ENCODE peak calls at places on chromosomes 4 and X, in five cellular contexts. O is nephron progenitor cell, A is activated B cell treated with CpG ODN at 0.5 μM for 24 hours, S is neural progenitor cell, H is A549. U is an unnamed sample.

GRCh38 chr4:114464873-114465272 is 133.7 kb upstream of the UGT8 start:
- DNase-seq in O (no peak), A (no peak), S (no peak), H (no peak), U (no peak)

GRCh38 chr4:81606796-81607550 is 135.3 kb upstream of the RASGEF1B start:
- DNase-seq in O (peak; percentile 20), A (no peak), S (no peak), H (no peak), U (no peak)

GRCh38 chrX:118022803-118023202 is 93.8 kb downstream of the KLHL13 start:
- DNase-seq in O (no peak), A (no peak), S (no peak), H (no peak), U (no peak)

GRCh38 chr4:55216871-55217635 is 91.7 kb upstream of the KDR start:
- DNase-seq in O (no peak), A (no peak), S (peak; percentile 19), H (no peak), U (no peak)

GRCh38 chr4:109848501-109848900 is 594 bp downstream of the LRIT3 start:
- DNase-seq in O (no peak), A (no peak), S (peak; percentile 23), H (no peak), U (no peak)

GRCh38 chr4:68953056-68953455 is 1.5 kb upstream of the UGT2A3 start:
- DNase-seq in O (no peak), A (no peak), S (no peak), H (no peak), U (no peak)

GRCh38 chrX:13383907-13384306 is 64.1 kb upstream of the ATXN3L start:
- DNase-seq in O (no peak), A (no peak), S (no peak), H (no peak), U (no peak)

GRCh38 chr4:155234206-155234605 is 25.8 kb downstream of the NPY2R start:
- DNase-seq in O (no peak), A (no peak), S (no peak), H (no peak), U (no peak)

GRCh38 chr4:176150283-176150682 is 45.1 kb downstream of the SPATA4 start:
- DNase-seq in O (no peak), A (no peak), S (no peak), H (no peak), U (no peak)

GRCh38 chr4:32216502-32216901 is 1496.3 kb downstream of the PCDH7 start:
- DNase-seq in O (no peak), A (no peak), S (no peak), H (no peak), U (no peak)

GRCh38 chr4:72314869-72315268 is 254.2 kb downstream of the ADAMTS3 start:
- DNase-seq in O (no peak), A (no peak), S (no peak), H (no peak), U (no peak)

GRCh38 chrX:56564182-56564885 is 907 bp downstream of the UBQLN2 start:
- DNase-seq in O (peak; percentile 5), A (no peak), S (peak; percentile 39), H (no peak), U (no peak)

GRCh38 chrX:19535481-19535880 is 20.2 kb upstream of the MAP3K15 start:
- DNase-seq in O (no peak), A (no peak), S (peak; percentile 28), H (peak; percentile 42), U (no peak)

GRCh38 chr4:188016754-188017153 is 21.2 kb downstream of the ZFP42 start:
- DNase-seq in O (no peak), A (no peak), S (peak; percentile 57), H (no peak), U (no peak)

GRCh38 chr4:128880662-128881061 is 71.2 kb downstream of the JADE1 start:
- DNase-seq in O (no peak), A (no peak), S (no peak), H (no peak), U (no peak)

GRCh38 chr4:2797188-2797544 is 4.3 kb downstream of the SH3BP2 start:
- DNase-seq in O (no peak), A (no peak), S (peak; percentile 1), H (no peak), U (no peak)

GRCh38 chr4:123398151-123398802 is 1.7 kb downstream of the SPRY1 start:
- DNase-seq in O (peak; percentile 76), A (peak; percentile 74), S (peak; percentile 90), H (peak; percentile 24), U (peak; percentile 25)

GRCh38 chr4:5788144-5788543 is 77.1 kb downstream of the EVC start:
- DNase-seq in O (no peak), A (no peak), S (no peak), H (no peak), U (no peak)

GRCh38 chrX:15464704-15465103 is 28.4 kb downstream of the PIR start:
- DNase-seq in O (no peak), A (no peak), S (no peak), H (no peak), U (no peak)

GRCh38 chrX:136736690-136737089 is 44.0 kb downstream of the ARHGEF6 start:
- DNase-seq in O (no peak), A (no peak), S (no peak), H (no peak), U (no peak)

GRCh38 chrX:103817502-103817901 is 14.6 kb downstream of the RAB9B start:
- DNase-seq in O (peak; percentile 25), A (no peak), S (peak; percentile 69), H (no peak), U (no peak)

GRCh38 chr4:6657242-6658203 is 17.0 kb downstream of the MRFAP1 start:
- DNase-seq in O (no peak), A (no peak), S (no peak), H (no peak), U (no peak)

GRCh38 chrX:39519213-39519544 is 578.6 kb downstream of the BCOR start:
- DNase-seq in O (no peak), A (no peak), S (no peak), H (no peak), U (no peak)

GRCh38 chrX:20829665-20830481 is 544.3 kb upstream of the CNKSR2 start:
- DNase-seq in O (no peak), A (no peak), S (no peak), H (peak; percentile 46), U (no peak)

GRCh38 chr4:81594495-81595169 is 122.9 kb upstream of the RASGEF1B start:
- DNase-seq in O (no peak), A (no peak), S (no peak), H (no peak), U (no peak)

GRCh38 chr4:2843909-2844584 is 403 bp downstream of the ADD1 start:
- DNase-seq in O (peak; percentile 95), A (peak; percentile 55), S (peak; percentile 83), H (no peak), U (no peak)

GRCh38 chr4:99483636-99484035 is 27.2 kb upstream of the C4orf17 start:
- DNase-seq in O (no peak), A (no peak), S (no peak), H (no peak), U (no peak)

GRCh38 chr4:183637461-183637860 is 21.5 kb downstream of the RWDD4 start:
- DNase-seq in O (no peak), A (no peak), S (no peak), H (no peak), U (no peak)

GRCh38 chr4:185203380-185204237 is at the start of gene CFAP97:
- DNase-seq in O (peak; percentile 69), A (peak; percentile 82), S (peak; percentile 85), H (peak; percentile 55), U (peak; percentile 81)
- TF ChIP-seq CTCF in O (no peak), A (no peak), S (peak; percentile 3), H (no peak), U (no peak)

DNA sequence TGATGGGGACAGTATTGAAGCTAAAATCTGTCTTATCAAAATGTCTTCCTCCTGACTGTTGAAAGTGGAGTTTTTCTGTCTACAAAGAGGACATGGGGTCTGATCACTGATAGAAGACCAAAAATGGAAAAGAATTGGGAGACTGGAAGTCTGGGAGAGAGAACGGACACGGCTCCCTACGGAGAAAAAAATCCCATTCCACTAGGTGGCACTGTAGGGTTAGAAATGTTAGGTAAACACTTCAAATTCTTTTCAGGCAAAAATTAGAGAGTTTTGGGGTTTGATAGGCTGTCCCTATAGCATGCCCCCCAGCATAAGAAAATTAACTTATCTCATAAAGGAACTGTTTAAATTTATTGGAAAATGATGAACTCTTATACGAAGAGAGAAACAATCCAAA is 200.5 kb downstream of the FAM133A start:
- DNase-seq in O (peak; percentile 50), A (no peak), S (peak; percentile 77), H (no peak), U (no peak)
- TF ChIP-seq CTCF in O (peak; percentile 76), A (no peak), S (peak; percentile 84), H (no peak), U (peak; percentile 36)

DNA sequence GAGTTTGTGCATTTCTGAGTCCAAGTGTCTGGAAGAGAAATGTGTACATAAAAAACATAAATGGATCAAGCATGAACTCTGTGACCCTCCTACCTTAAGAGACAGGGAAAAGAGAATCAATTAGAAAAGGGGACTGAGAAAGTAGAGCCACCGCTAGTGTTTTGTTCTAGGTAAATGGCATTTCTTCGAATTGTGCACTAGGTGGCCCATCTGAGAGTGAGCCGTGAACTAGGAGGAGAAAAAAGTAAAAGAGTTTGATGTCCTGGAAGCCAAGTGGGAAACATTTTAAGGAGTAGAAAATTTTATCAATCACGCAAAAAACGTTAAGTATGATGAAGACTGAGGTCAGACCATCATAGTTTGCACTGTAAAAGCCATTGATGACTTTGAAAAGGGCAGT is 55.1 kb downstream of the NAF1 start:
- DNase-seq in O (no peak), A (no peak), S (peak; percentile 46), H (no peak), U (no peak)
- TF ChIP-seq CTCF in O (peak; percentile 31), A (no peak), S (peak; percentile 57), H (no peak), U (peak; percentile 5)

GRCh38 chrX:68179355-68179754 is 253.9 kb downstream of the OPHN1 start:
- DNase-seq in O (no peak), A (no peak), S (no peak), H (no peak), U (no peak)

GRCh38 chrX:68180501-68181061 is 252.7 kb downstream of the OPHN1 start:
- DNase-seq in O (no peak), A (no peak), S (no peak), H (no peak), U (no peak)

GRCh38 chrX:68186552-68187262 is 246.6 kb downstream of the OPHN1 start:
- DNase-seq in O (no peak), A (no peak), S (no peak), H (no peak), U (no peak)

GRCh38 chrX:68185161-68185560 is 248.1 kb downstream of the OPHN1 start:
- DNase-seq in O (no peak), A (no peak), S (no peak), H (no peak), U (no peak)

GRCh38 chrX:68183612-68184214 is 249.6 kb downstream of the OPHN1 start:
- DNase-seq in O (no peak), A (no peak), S (peak; percentile 30), H (peak; percentile 12), U (no peak)
- TF ChIP-seq CTCF in O (peak; percentile 32), A (no peak), S (peak; percentile 54), H (peak; percentile 56), U (peak; percentile 38)

DNA sequence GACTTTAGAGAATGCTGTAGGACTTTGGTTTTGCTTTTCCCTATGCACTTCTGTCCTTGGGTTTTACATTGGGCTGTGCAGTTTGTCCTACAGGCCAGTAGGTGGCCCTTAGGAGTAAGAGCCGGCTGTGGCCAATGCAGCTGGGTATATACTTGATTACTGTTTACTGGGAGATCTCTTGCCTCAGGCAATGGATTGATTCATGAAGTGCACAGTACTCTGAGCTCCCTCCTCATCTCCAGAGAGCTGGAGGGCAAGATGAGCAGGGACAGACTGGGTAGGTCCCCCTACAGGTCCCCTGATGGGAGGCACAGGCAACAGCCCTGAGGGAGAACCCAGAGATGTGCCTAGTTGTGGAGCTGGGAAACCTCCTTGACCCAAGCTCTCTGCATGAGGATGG is 103.8 kb upstream of the QRFPR start:
- DNase-seq in O (peak; percentile 19), A (no peak), S (peak; percentile 67), H (peak; percentile 3), U (no peak)
- TF ChIP-seq CTCF in O (peak; percentile 51), A (no peak), S (peak; percentile 80), H (peak; percentile 34), U (peak; percentile 68)

U was measured in D721Med.